ENCODE peak calls at places on chromosome 13, in nine cellular contexts. One of them, this sample, is unnamed.

GRCh38 chr13:44128522-44128921 is 245.1 kb upstream of the SERP2 start:
- DNase-seq in colonic mucosa: no peak
- DNase-seq in OCI-LY7: no peak
- DNase-seq in breast epithelium: no peak
- DNase-seq in WERI-Rb-1: no peak
- DNase-seq in pancreas: no peak
- DNase-seq in SK-N-SH: no peak
- DNase-seq in PC-3: no peak
- DNase-seq in heart left ventricle: peak
- DNase-seq in this sample: no peak

GRCh38 chr13:20149762-20150161 is 11.1 kb downstream of the GJA3 start:
- DNase-seq in colonic mucosa: no peak
- DNase-seq in OCI-LY7: no peak
- DNase-seq in breast epithelium: no peak
- DNase-seq in WERI-Rb-1: no peak
- DNase-seq in pancreas: no peak
- DNase-seq in SK-N-SH: no peak
- DNase-seq in PC-3: no peak
- DNase-seq in heart left ventricle: no peak
- DNase-seq in this sample: peak

GRCh38 chr13:44153536-44153935 is 220.1 kb upstream of the SERP2 start:
- DNase-seq in colonic mucosa: no peak
- DNase-seq in OCI-LY7: no peak
- DNase-seq in breast epithelium: no peak
- DNase-seq in WERI-Rb-1: no peak
- DNase-seq in pancreas: no peak
- DNase-seq in SK-N-SH: no peak
- DNase-seq in PC-3: no peak
- DNase-seq in heart left ventricle: no peak
- DNase-seq in this sample: no peak

GRCh38 chr13:41960195-41960699 is 662 bp downstream of the VWA8 start:
- DNase-seq in colonic mucosa: no peak
- DNase-seq in OCI-LY7: peak
- DNase-seq in breast epithelium: no peak
- DNase-seq in WERI-Rb-1: no peak
- DNase-seq in pancreas: no peak
- DNase-seq in SK-N-SH: no peak
- DNase-seq in PC-3: peak
- DNase-seq in heart left ventricle: no peak
- DNase-seq in this sample: no peak

GRCh38 chr13:30743319-30744055 is 8.1 kb downstream of the ALOX5AP start:
- DNase-seq in colonic mucosa: peak
- DNase-seq in OCI-LY7: no peak
- DNase-seq in breast epithelium: no peak
- DNase-seq in WERI-Rb-1: no peak
- DNase-seq in pancreas: no peak
- DNase-seq in SK-N-SH: no peak
- DNase-seq in PC-3: peak
- DNase-seq in heart left ventricle: no peak
- DNase-seq in this sample: no peak

GRCh38 chr13:94093652-94094310 is 385.7 kb downstream of the DCT start:
- DNase-seq in colonic mucosa: no peak
- DNase-seq in OCI-LY7: no peak
- DNase-seq in breast epithelium: no peak
- DNase-seq in WERI-Rb-1: no peak
- DNase-seq in pancreas: no peak
- DNase-seq in SK-N-SH: no peak
- DNase-seq in PC-3: no peak
- DNase-seq in heart left ventricle: no peak
- DNase-seq in this sample: no peak

GRCh38 chr13:25468330-25469178 is 96.8 kb downstream of the ATP8A2 start:
- DNase-seq in colonic mucosa: no peak
- DNase-seq in OCI-LY7: no peak
- DNase-seq in breast epithelium: no peak
- DNase-seq in WERI-Rb-1: peak
- DNase-seq in pancreas: no peak
- DNase-seq in SK-N-SH: peak
- DNase-seq in PC-3: no peak
- DNase-seq in heart left ventricle: peak
- DNase-seq in this sample: no peak

GRCh38 chr13:27455331-27455855 is 5.0 kb upstream of the MTIF3 start:
- DNase-seq in colonic mucosa: no peak
- DNase-seq in OCI-LY7: peak
- DNase-seq in breast epithelium: no peak
- DNase-seq in WERI-Rb-1: no peak
- DNase-seq in pancreas: no peak
- DNase-seq in SK-N-SH: no peak
- DNase-seq in PC-3: no peak
- DNase-seq in heart left ventricle: no peak
- DNase-seq in this sample: no peak

GRCh38 chr13:71674776-71675352 is 192.1 kb downstream of the DACH1 start:
- DNase-seq in colonic mucosa: no peak
- DNase-seq in OCI-LY7: no peak
- DNase-seq in breast epithelium: no peak
- DNase-seq in WERI-Rb-1: no peak
- DNase-seq in pancreas: no peak
- DNase-seq in SK-N-SH: no peak
- DNase-seq in PC-3: no peak
- DNase-seq in heart left ventricle: no peak
- DNase-seq in this sample: no peak

GRCh38 chr13:71677114-71677513 is 189.9 kb downstream of the DACH1 start:
- DNase-seq in colonic mucosa: no peak
- DNase-seq in OCI-LY7: no peak
- DNase-seq in breast epithelium: no peak
- DNase-seq in WERI-Rb-1: no peak
- DNase-seq in pancreas: no peak
- DNase-seq in SK-N-SH: no peak
- DNase-seq in PC-3: no peak
- DNase-seq in heart left ventricle: no peak
- DNase-seq in this sample: no peak

DNA sequence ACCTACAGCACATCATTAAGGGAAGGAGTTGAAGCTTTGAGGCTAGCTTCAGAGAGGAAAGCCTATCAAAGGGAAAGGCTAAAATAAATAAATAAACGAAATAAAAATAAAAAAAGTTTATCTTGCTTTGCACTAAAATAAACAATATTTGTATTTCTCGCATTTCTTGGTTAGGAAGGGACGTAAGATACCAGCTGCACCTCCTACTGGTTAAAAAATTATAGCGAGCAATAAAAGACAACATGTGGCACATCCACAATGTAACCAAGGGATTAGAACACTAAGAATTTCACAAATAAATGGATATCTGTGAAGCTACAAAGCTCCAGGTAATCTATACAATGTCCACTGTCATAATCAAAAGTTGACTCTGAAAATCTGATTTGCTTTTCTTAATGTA is 194.5 kb downstream of the DACH1 start:
- DNase-seq in colonic mucosa: no peak
- DNase-seq in OCI-LY7: no peak
- DNase-seq in breast epithelium: no peak
- DNase-seq in WERI-Rb-1: no peak
- DNase-seq in pancreas: no peak
- DNase-seq in SK-N-SH: peak
- DNase-seq in PC-3: peak
- DNase-seq in heart left ventricle: no peak
- DNase-seq in this sample: no peak
- TF ChIP-seq CTCF in colonic mucosa: no peak
- TF ChIP-seq CTCF in OCI-LY7: peak
- TF ChIP-seq CTCF in breast epithelium: no peak
- TF ChIP-seq CTCF in WERI-Rb-1: no peak
- TF ChIP-seq CTCF in pancreas: no peak
- TF ChIP-seq CTCF in SK-N-SH: peak
- TF ChIP-seq CTCF in PC-3: peak
- TF ChIP-seq CTCF in heart left ventricle: peak
- TF ChIP-seq CTCF in this sample: no peak

GRCh38 chr13:21639604-21640003 is 31.3 kb upstream of the FGF9 start:
- DNase-seq in colonic mucosa: no peak
- DNase-seq in OCI-LY7: no peak
- DNase-seq in breast epithelium: no peak
- DNase-seq in WERI-Rb-1: no peak
- DNase-seq in pancreas: no peak
- DNase-seq in SK-N-SH: no peak
- DNase-seq in PC-3: no peak
- DNase-seq in heart left ventricle: no peak
- DNase-seq in this sample: no peak

GRCh38 chr13:21637296-21637695 is 33.3 kb upstream of the MICU2 start:
- DNase-seq in colonic mucosa: peak
- DNase-seq in OCI-LY7: no peak
- DNase-seq in breast epithelium: no peak
- DNase-seq in WERI-Rb-1: no peak
- DNase-seq in pancreas: peak
- DNase-seq in SK-N-SH: no peak
- DNase-seq in PC-3: peak
- DNase-seq in heart left ventricle: no peak
- DNase-seq in this sample: no peak

GRCh38 chr13:21641629-21642028 is 29.2 kb upstream of the FGF9 start:
- DNase-seq in colonic mucosa: no peak
- DNase-seq in OCI-LY7: no peak
- DNase-seq in breast epithelium: no peak
- DNase-seq in WERI-Rb-1: no peak
- DNase-seq in pancreas: no peak
- DNase-seq in SK-N-SH: no peak
- DNase-seq in PC-3: no peak
- DNase-seq in heart left ventricle: no peak
- DNase-seq in this sample: no peak

GRCh38 chr13:21638319-21639282 is 32.3 kb upstream of the FGF9 start:
- DNase-seq in colonic mucosa: peak
- DNase-seq in OCI-LY7: peak
- DNase-seq in breast epithelium: no peak
- DNase-seq in WERI-Rb-1: no peak
- DNase-seq in pancreas: no peak
- DNase-seq in SK-N-SH: peak
- DNase-seq in PC-3: peak
- DNase-seq in heart left ventricle: no peak
- DNase-seq in this sample: no peak
- H3K4me3 ChIP-seq in colonic mucosa: no peak
- H3K4me3 ChIP-seq in OCI-LY7: no peak
- H3K4me3 ChIP-seq in breast epithelium: no peak
- H3K4me3 ChIP-seq in WERI-Rb-1: no peak
- H3K4me3 ChIP-seq in pancreas: no peak
- H3K4me3 ChIP-seq in SK-N-SH: no peak
- H3K4me3 ChIP-seq in PC-3: no peak
- H3K4me3 ChIP-seq in heart left ventricle: no peak
- H3K4me3 ChIP-seq in this sample: no peak

DNA sequence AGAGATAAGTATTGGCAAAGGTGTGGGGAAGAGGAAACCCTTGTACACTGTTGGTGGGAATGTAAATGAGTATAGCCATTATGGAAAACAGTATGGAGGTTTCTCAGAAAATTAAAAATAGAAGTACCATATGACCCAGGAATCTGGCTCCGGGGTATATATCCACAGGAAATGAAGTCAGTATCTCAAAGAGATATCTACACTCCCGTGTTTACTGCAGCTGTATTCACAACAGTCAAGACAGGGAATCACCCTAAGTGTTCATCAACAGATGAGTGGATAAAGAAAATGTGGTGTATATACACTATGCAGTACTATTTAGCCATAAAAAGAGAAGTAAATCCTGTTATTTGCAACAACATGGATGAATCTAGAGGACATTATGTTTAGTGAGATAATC is 13.5 kb downstream of the KCTD12 start:
- DNase-seq in colonic mucosa: no peak
- DNase-seq in OCI-LY7: no peak
- DNase-seq in breast epithelium: no peak
- DNase-seq in WERI-Rb-1: no peak
- DNase-seq in pancreas: no peak
- DNase-seq in SK-N-SH: no peak
- DNase-seq in PC-3: no peak
- DNase-seq in heart left ventricle: no peak
- DNase-seq in this sample: no peak
- TF ChIP-seq CTCF in colonic mucosa: no peak
- TF ChIP-seq CTCF in OCI-LY7: no peak
- TF ChIP-seq CTCF in breast epithelium: no peak
- TF ChIP-seq CTCF in WERI-Rb-1: no peak
- TF ChIP-seq CTCF in pancreas: no peak
- TF ChIP-seq CTCF in SK-N-SH: no peak
- TF ChIP-seq CTCF in PC-3: no peak
- TF ChIP-seq CTCF in heart left ventricle: no peak
- TF ChIP-seq CTCF in this sample: no peak

DNA sequence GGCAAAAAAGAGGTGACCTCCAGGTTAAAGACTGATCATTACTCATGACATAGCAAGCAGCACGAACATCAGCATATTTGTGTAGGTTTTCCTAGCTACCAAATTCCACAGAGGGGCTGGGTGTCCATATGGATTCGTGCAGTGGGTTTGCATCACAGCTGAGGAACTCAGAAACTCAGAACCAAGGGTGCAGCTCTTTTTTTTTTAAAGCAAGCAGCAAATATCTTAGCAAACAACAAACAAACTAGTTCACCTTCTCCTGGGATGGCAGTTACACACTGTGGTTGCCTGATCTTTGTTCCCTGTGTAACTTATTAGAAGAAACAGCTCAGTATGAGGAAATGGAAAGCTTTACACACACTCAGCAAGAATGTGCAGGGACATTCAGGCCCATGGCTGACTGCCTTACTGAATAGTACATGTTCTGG is 4.1 kb downstream of the NDFIP2 start:
- DNase-seq in colonic mucosa: peak
- DNase-seq in OCI-LY7: no peak
- DNase-seq in breast epithelium: no peak
- DNase-seq in WERI-Rb-1: no peak
- DNase-seq in pancreas: no peak
- DNase-seq in SK-N-SH: no peak
- DNase-seq in PC-3: peak
- DNase-seq in heart left ventricle: no peak
- DNase-seq in this sample: no peak
- H3K4me3 ChIP-seq in colonic mucosa: no peak
- H3K4me3 ChIP-seq in OCI-LY7: no peak
- H3K4me3 ChIP-seq in breast epithelium: no peak
- H3K4me3 ChIP-seq in WERI-Rb-1: no peak
- H3K4me3 ChIP-seq in pancreas: no peak
- H3K4me3 ChIP-seq in SK-N-SH: no peak
- H3K4me3 ChIP-seq in PC-3: peak
- H3K4me3 ChIP-seq in heart left ventricle: no peak
- H3K4me3 ChIP-seq in this sample: no peak

DNA sequence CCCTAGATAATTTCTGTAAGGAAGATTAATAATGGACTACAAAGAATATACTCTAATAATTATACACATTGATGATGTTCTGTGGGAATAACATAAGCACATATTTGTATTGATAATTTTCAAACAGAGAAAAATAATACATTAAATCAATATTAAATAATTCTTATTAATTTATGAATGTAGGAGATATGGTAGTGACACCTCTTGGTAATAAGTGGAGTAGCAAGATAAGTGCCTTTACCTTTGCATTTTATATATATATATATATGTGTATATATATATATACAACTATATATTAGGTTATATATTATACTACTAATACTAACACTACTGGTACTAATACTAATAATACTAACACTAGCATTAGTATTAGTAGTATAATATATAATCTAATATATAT is 905.8 kb downstream of the SLITRK1 start:
- DNase-seq in colonic mucosa: no peak
- DNase-seq in OCI-LY7: no peak
- DNase-seq in breast epithelium: no peak
- DNase-seq in WERI-Rb-1: no peak
- DNase-seq in pancreas: no peak
- DNase-seq in SK-N-SH: no peak
- DNase-seq in PC-3: peak
- DNase-seq in heart left ventricle: no peak
- DNase-seq in this sample: no peak
- TF ChIP-seq CTCF in colonic mucosa: no peak
- TF ChIP-seq CTCF in OCI-LY7: peak
- TF ChIP-seq CTCF in breast epithelium: no peak
- TF ChIP-seq CTCF in WERI-Rb-1: no peak
- TF ChIP-seq CTCF in pancreas: no peak
- TF ChIP-seq CTCF in SK-N-SH: peak
- TF ChIP-seq CTCF in PC-3: no peak
- TF ChIP-seq CTCF in heart left ventricle: no peak
- TF ChIP-seq CTCF in this sample: no peak

This sample was measured in vagina.